ENCODE peak calls at places on chromosomes 11 and 22, in five cellular contexts. One of them, this sample, is unnamed.

GRCh38 chr11:12961615-12962014 is 47.5 kb upstream of the RASSF10 start:
- DNase-seq in PC-3: peak
- DNase-seq in ACHN: no peak
- DNase-seq in sigmoid colon: no peak
- DNase-seq in foreskin fibroblast: no peak
- DNase-seq in this sample: no peak

GRCh38 chr22:48800886-48801607 is 1026.6 kb downstream of the BRD1 start:
- DNase-seq in PC-3: no peak
- DNase-seq in ACHN: no peak
- DNase-seq in sigmoid colon: no peak
- DNase-seq in foreskin fibroblast: no peak
- DNase-seq in this sample: no peak

GRCh38 chr11:128294001-128294684 is 293.2 kb downstream of the ETS1 start:
- DNase-seq in PC-3: no peak
- DNase-seq in ACHN: no peak
- DNase-seq in sigmoid colon: no peak
- DNase-seq in foreskin fibroblast: no peak
- DNase-seq in this sample: no peak

GRCh38 chr11:92846542-92847125 is 122.8 kb upstream of the MTNR1B start:
- DNase-seq in PC-3: no peak
- DNase-seq in ACHN: no peak
- DNase-seq in sigmoid colon: no peak
- DNase-seq in foreskin fibroblast: no peak
- DNase-seq in this sample: no peak

GRCh38 chr22:23608583-23608982 is 23.5 kb downstream of the DRICH1 start:
- DNase-seq in PC-3: peak
- DNase-seq in ACHN: no peak
- DNase-seq in sigmoid colon: no peak
- DNase-seq in foreskin fibroblast: peak
- DNase-seq in this sample: no peak

GRCh38 chr11:2091786-2092463 is 47.3 kb downstream of the IGF2 start:
- DNase-seq in PC-3: no peak
- DNase-seq in ACHN: no peak
- DNase-seq in sigmoid colon: peak
- DNase-seq in foreskin fibroblast: no peak
- DNase-seq in this sample: no peak

GRCh38 chr11:117303101-117303500 is 12.0 kb downstream of the BACE1-AS start:
- DNase-seq in PC-3: no peak
- DNase-seq in ACHN: no peak
- DNase-seq in sigmoid colon: peak
- DNase-seq in foreskin fibroblast: no peak
- DNase-seq in this sample: no peak

GRCh38 chr11:71301858-71302533 is 49.6 kb upstream of the SHANK2 start:
- DNase-seq in PC-3: no peak
- DNase-seq in ACHN: no peak
- DNase-seq in sigmoid colon: peak
- DNase-seq in foreskin fibroblast: no peak
- DNase-seq in this sample: no peak

GRCh38 chr11:47327025-47327424 is 25.5 kb downstream of the MYBPC3 start:
- DNase-seq in PC-3: no peak
- DNase-seq in ACHN: no peak
- DNase-seq in sigmoid colon: no peak
- DNase-seq in foreskin fibroblast: no peak
- DNase-seq in this sample: no peak

GRCh38 chr11:63762662-63763505 is 5.7 kb downstream of the ZFTA start:
- DNase-seq in PC-3: peak
- DNase-seq in ACHN: no peak
- DNase-seq in sigmoid colon: peak
- DNase-seq in foreskin fibroblast: no peak
- DNase-seq in this sample: no peak

GRCh38 chr11:32210601-32211000 is 119.7 kb downstream of the RCN1 start:
- DNase-seq in PC-3: peak
- DNase-seq in ACHN: no peak
- DNase-seq in sigmoid colon: no peak
- DNase-seq in foreskin fibroblast: no peak
- DNase-seq in this sample: peak

GRCh38 chr11:61602775-61603569 is 22.1 kb upstream of the SYT7 start:
- DNase-seq in PC-3: peak
- DNase-seq in ACHN: peak
- DNase-seq in sigmoid colon: peak
- DNase-seq in foreskin fibroblast: peak
- DNase-seq in this sample: peak

GRCh38 chr11:114256176-114256897 is 39.9 kb upstream of the NNMT start:
- DNase-seq in PC-3: no peak
- DNase-seq in ACHN: no peak
- DNase-seq in sigmoid colon: peak
- DNase-seq in foreskin fibroblast: no peak
- DNase-seq in this sample: no peak

GRCh38 chr11:2748061-2748813 is 48.4 kb upstream of the KCNQ1OT1 start:
- DNase-seq in PC-3: no peak
- DNase-seq in ACHN: no peak
- DNase-seq in sigmoid colon: peak
- DNase-seq in foreskin fibroblast: no peak
- DNase-seq in this sample: no peak

GRCh38 chr11:29271616-29272015 is 745.2 kb downstream of the KCNA4 start:
- DNase-seq in PC-3: no peak
- DNase-seq in ACHN: no peak
- DNase-seq in sigmoid colon: no peak
- DNase-seq in foreskin fibroblast: no peak
- DNase-seq in this sample: no peak

GRCh38 chr11:127564803-127565202 is 564.2 kb upstream of the KIRREL3 start:
- DNase-seq in PC-3: peak
- DNase-seq in ACHN: no peak
- DNase-seq in sigmoid colon: no peak
- DNase-seq in foreskin fibroblast: no peak
- DNase-seq in this sample: peak

GRCh38 chr11:15123849-15124248 is 9.1 kb downstream of the INSC start:
- DNase-seq in PC-3: peak
- DNase-seq in ACHN: peak
- DNase-seq in sigmoid colon: no peak
- DNase-seq in foreskin fibroblast: peak
- DNase-seq in this sample: peak

GRCh38 chr22:49767355-49768062 is 60.2 kb downstream of the BRD1 start:
- DNase-seq in PC-3: peak
- DNase-seq in ACHN: peak
- DNase-seq in sigmoid colon: peak
- DNase-seq in foreskin fibroblast: peak
- DNase-seq in this sample: no peak

GRCh38 chr22:22460635-22461034 is 47.9 kb downstream of the ZNF280B start:
- DNase-seq in PC-3: peak
- DNase-seq in ACHN: peak
- DNase-seq in sigmoid colon: no peak
- DNase-seq in foreskin fibroblast: no peak
- DNase-seq in this sample: no peak

GRCh38 chr11:15742626-15743243 is 613.6 kb downstream of the SOX6 start:
- DNase-seq in PC-3: no peak
- DNase-seq in ACHN: no peak
- DNase-seq in sigmoid colon: no peak
- DNase-seq in foreskin fibroblast: no peak
- DNase-seq in this sample: no peak